ENCODE peak calls at places on chromosomes 12 and 14, in seven cellular contexts. G, D, N, F, O, V and Q are unnamed samples.

GRCh38 chr14:64008016-64008415 is 155.2 kb downstream of the SYNE2 start:
- DNase-seq in G (no peak), D (no peak), N (no peak), F (no peak), O (no peak), V (no peak), Q (no peak)

GRCh38 chr12:5648692-5649338 is 216.9 kb downstream of the NTF3 start:
- DNase-seq in G (peak), D (peak), N (no peak), F (no peak), O (no peak), V (no peak), Q (no peak)

GRCh38 chr14:73741386-73741875 is 27.2 kb upstream of the PNMA1 start:
- DNase-seq in G (peak), D (no peak), N (peak), F (peak), O (no peak), V (peak), Q (peak)

GRCh38 chr12:13133886-13134285 is 30.4 kb upstream of the GSG1 start:
- DNase-seq in G (no peak), D (no peak), N (no peak), F (no peak), O (no peak), V (no peak), Q (no peak)

GRCh38 chr12:122413516-122414404 is 8.7 kb downstream of the CLIP1 start:
- DNase-seq in G (no peak), D (no peak), N (peak), F (no peak), O (no peak), V (no peak), Q (no peak)

GRCh38 chr14:31582286-31582691 is 21.1 kb downstream of the NUBPL start:
- DNase-seq in G (no peak), D (peak), N (peak), F (no peak), O (peak), V (no peak), Q (no peak)

GRCh38 chr12:92582466-92582865 is 120.3 kb upstream of the PLEKHG7 start:
- DNase-seq in G (no peak), D (no peak), N (no peak), F (no peak), O (peak), V (no peak), Q (no peak)

GRCh38 chr14:61584258-61584657 is 111.1 kb upstream of the HIF1A start:
- DNase-seq in G (peak), D (no peak), N (no peak), F (no peak), O (no peak), V (no peak), Q (no peak)

GRCh38 chr14:79161576-79161975 is 991.4 kb downstream of the NRXN3 start:
- DNase-seq in G (peak), D (peak), N (peak), F (no peak), O (no peak), V (no peak), Q (no peak)